ENCODE peak calls at places on chromosomes 11 and 22, in ten cellular contexts. C, X, P, D, O, Z, S, U, N and R are unnamed samples.

GRCh38 chr11:2041153-2041552 is 43.5 kb upstream of the H19 start:
- DNase-seq in N (no peak), U (no peak), P (no peak), C (no peak), D (no peak), X (no peak), S (no peak), O (no peak), Z (no peak), R (no peak)

GRCh38 chr11:134659882-134660281 is 247.8 kb upstream of the B3GAT1 start:
- DNase-seq in P (no peak), S (peak; percentile 43), N (no peak), O (no peak), Z (no peak), X (no peak), U (no peak), D (no peak), C (peak; percentile 15), R (no peak)

GRCh38 chr22:41932353-41932752 is 5.7 kb upstream of the TNFRSF13C start:
- DNase-seq in N (no peak), O (no peak), U (no peak), S (no peak), C (peak; percentile 42), X (no peak), D (no peak), Z (no peak), P (no peak), R (no peak)

GRCh38 chr11:62678433-62678769 is 472 bp downstream of the UBXN1 start:
- DNase-seq in U (no peak), X (no peak), P (no peak), N (no peak), Z (no peak), O (no peak), S (no peak), C (no peak), D (no peak), R (no peak)

GRCh38 chr11:122059565-122059964 is 56.5 kb downstream of the BLID start:
- DNase-seq in Z (no peak), X (no peak), P (no peak), U (no peak), O (no peak), N (no peak), D (no peak), C (no peak), S (no peak), R (no peak)

GRCh38 chr11:12434255-12434654 is 56.9 kb downstream of the PARVA start:
- DNase-seq in S (no peak), D (no peak), Z (no peak), O (no peak), N (no peak), U (no peak), X (no peak), C (no peak), P (no peak), R (no peak)

GRCh38 chr11:74366576-74366975 is 31.7 kb downstream of the PGM2L1 start:
- DNase-seq in C (no peak), N (no peak), D (no peak), S (no peak), X (no peak), Z (no peak), U (no peak), O (peak; percentile 76), P (no peak), R (no peak)

GRCh38 chr11:131977854-131978253 is 607.4 kb downstream of the NTM start:
- DNase-seq in O (peak; percentile 81), S (no peak), X (no peak), U (no peak), D (no peak), Z (no peak), C (peak; percentile 65), N (no peak), P (no peak), R (no peak)

GRCh38 chr11:1776944-1777715 is 13.4 kb upstream of the CTSD start:
- DNase-seq in Z (no peak), N (no peak), D (no peak), O (no peak), S (no peak), P (no peak), X (no peak), U (no peak), C (no peak), R (no peak)

GRCh38 chr22:49462795-49463194 is 364.9 kb downstream of the BRD1 start:
- DNase-seq in C (peak; percentile 44), U (no peak), N (peak; percentile 97), Z (no peak), S (no peak), X (no peak), P (no peak), O (no peak), D (no peak), R (no peak)

GRCh38 chr11:8767466-8768142 is 85.0 kb downstream of the RPL27A start:
- DNase-seq in U (no peak), P (no peak), N (no peak), C (peak; percentile 45), X (no peak), S (no peak), D (no peak), O (no peak), Z (no peak), R (no peak)

GRCh38 chr11:35166369-35167360 is 27.7 kb downstream of the CD44 start:
- DNase-seq in X (no peak), Z (no peak), O (no peak), U (no peak), D (no peak), N (peak; percentile 19), C (no peak), P (peak; percentile 12), S (peak; percentile 64), R (peak; percentile 73)

GRCh38 chr11:31810779-31811647 is at the start of gene PAX6:
- DNase-seq in P (peak; percentile 36), X (peak; percentile 22), O (peak; percentile 92), C (peak; percentile 94), N (peak; percentile 93), Z (no peak), S (peak; percentile 60), U (no peak), D (no peak), R (peak; percentile 73)

GRCh38 chr11:518463-519202 is 11.6 kb upstream of the RNH1 start:
- DNase-seq in N (no peak), C (peak; percentile 92), S (peak; percentile 96), D (no peak), O (peak; percentile 71), X (peak; percentile 95), Z (peak; percentile 63), U (no peak), P (peak; percentile 86), R (peak; percentile 99)

GRCh38 chr11:69524291-69524882 is 42.9 kb downstream of the LINC01488 start:
- DNase-seq in C (peak; percentile 56), D (no peak), O (no peak), Z (no peak), U (no peak), S (no peak), X (no peak), P (no peak), N (no peak), R (no peak)

GRCh38 chr11:74269161-74269809 is 42.2 kb downstream of the P4HA3 start:
- DNase-seq in X (no peak), Z (no peak), D (no peak), S (no peak), C (peak; percentile 20), O (no peak), P (no peak), U (no peak), N (peak; percentile 32), R (no peak)

GRCh38 chr11:35096737-35097136 is 42.2 kb upstream of the CD44 start:
- DNase-seq in C (no peak), Z (no peak), D (no peak), U (no peak), O (no peak), X (no peak), S (no peak), N (no peak), P (no peak), R (no peak)

GRCh38 chr22:40853961-40854360 is 2.5 kb downstream of the ST13 start:
- DNase-seq in Z (no peak), U (no peak), P (no peak), O (no peak), C (no peak), D (no peak), S (no peak), X (no peak), N (no peak), R (no peak)

GRCh38 chr11:86848132-86848531 is 47.8 kb downstream of the PRSS23 start:
- DNase-seq in X (no peak), U (no peak), S (no peak), Z (no peak), D (no peak), C (no peak), O (no peak), N (no peak), P (no peak), R (no peak)

GRCh38 chr22:45246060-45246985 is 5.6 kb upstream of the KIAA0930 start:
- DNase-seq in D (no peak), Z (no peak), P (no peak), O (peak; percentile 86), N (no peak), C (peak; percentile 70), X (peak; percentile 79), U (no peak), S (peak; percentile 76), R (no peak)

GRCh38 chr11:10885703-10886363 is 28.0 kb upstream of the ZBED5 start:
- DNase-seq in S (no peak), U (no peak), C (no peak), P (no peak), Z (no peak), D (no peak), O (no peak), N (no peak), X (no peak), R (no peak)

GRCh38 chr11:17479284-17480214 is 2.9 kb upstream of the ABCC8 start:
- DNase-seq in C (peak; percentile 94), N (no peak), P (no peak), Z (no peak), O (no peak), X (peak; percentile 41), U (no peak), S (no peak), D (no peak), R (no peak)

GRCh38 chr22:28183078-28183870 is 264.2 kb upstream of the PITPNB start:
- DNase-seq in O (no peak), C (no peak), P (no peak), U (no peak), S (no peak), Z (no peak), X (no peak), N (no peak), D (no peak), R (no peak)

GRCh38 chr11:20873054-20873453 is 203.7 kb downstream of the NELL1 start:
- DNase-seq in O (no peak), X (no peak), Z (no peak), U (peak; percentile 54), N (no peak), P (no peak), D (no peak), C (peak; percentile 85), S (no peak), R (no peak)

GRCh38 chr11:64096835-64097234 is 61.1 kb downstream of the FLRT1 start:
- DNase-seq in P (no peak), Z (no peak), D (no peak), X (no peak), S (no peak), U (no peak), C (no peak), N (no peak), O (no peak), R (no peak)

GRCh38 chr22:44088976-44089570 is 65.0 kb downstream of the PARVB start:
- DNase-seq in S (no peak), N (no peak), D (no peak), U (no peak), X (peak; percentile 22), C (no peak), Z (no peak), P (no peak), O (peak; percentile 17), R (no peak)

GRCh38 chr11:126997196-126997595 is 3.4 kb downstream of the KIRREL3 start:
- DNase-seq in N (no peak), U (no peak), Z (no peak), X (no peak), C (no peak), P (no peak), D (no peak), S (no peak), O (no peak), R (no peak)

GRCh38 chr22:37197451-37198289 is 9.6 kb upstream of the C1QTNF6 start:
- DNase-seq in O (no peak), D (no peak), N (no peak), P (no peak), X (peak; percentile 72), Z (no peak), U (no peak), S (peak; percentile 88), C (no peak), R (no peak)